ENCODE peak calls at places on chromosomes 6 and 20, in six cellular contexts. T is colonic mucosa, V is fibroblast of mammary gland, R is endothelial cell, S is astrocyte, X is fibroblast of pulmonary artery. P is an unnamed sample.

GRCh38 chr6:93139408-93140081 is 279.8 kb downstream of the EPHA7 start:
- DNase-seq in T (no peak), S (no peak), V (no peak), X (no peak), R (no peak), P (no peak)

GRCh38 chr6:67210450-67210849 is 1424.6 kb upstream of the ADGRB3 start:
- DNase-seq in X (peak), R (no peak), T (no peak), S (peak), V (no peak), P (no peak)

GRCh38 chr6:157430834-157431233 is 49.8 kb downstream of the ZDHHC14 start:
- DNase-seq in X (no peak), R (no peak), V (no peak), S (no peak), T (no peak), P (no peak)

GRCh38 chr6:148868901-148869300 is 122.1 kb downstream of the UST start:
- DNase-seq in R (no peak), X (no peak), V (no peak), S (peak), T (no peak), P (no peak)

GRCh38 chr6:155389130-155389529 is 66.5 kb downstream of the NOX3 start:
- DNase-seq in X (peak), R (no peak), V (peak), S (peak), T (no peak), P (peak)

GRCh38 chr20:60786686-60787217 is 465.3 kb upstream of the CDH4 start:
- DNase-seq in R (no peak), X (no peak), V (no peak), S (no peak), T (no peak), P (no peak)

GRCh38 chr6:112180095-112180820 is 74.1 kb downstream of the LAMA4 start:
- DNase-seq in V (peak), X (peak), S (peak), R (peak), T (peak), P (peak)

GRCh38 chr20:18805881-18806280 is 7.7 kb upstream of the SCP2D1 start:
- DNase-seq in V (peak), S (no peak), R (no peak), T (no peak), X (no peak), P (no peak)

GRCh38 chr20:3430376-3431069 is 23.1 kb upstream of the DNAAF9 start:
- DNase-seq in S (peak), R (no peak), T (no peak), V (no peak), X (no peak), P (no peak)

GRCh38 chr20:49179368-49180277 is 8.5 kb downstream of the STAU1 start:
- DNase-seq in X (no peak), R (no peak), S (no peak), T (no peak), V (peak), P (no peak)

GRCh38 chr6:23456396-23456795 is 669.6 kb upstream of the NRSN1 start:
- DNase-seq in T (no peak), X (no peak), S (no peak), R (no peak), V (peak), P (no peak)

GRCh38 chr6:28683945-28684538 is 158.4 kb downstream of the GPX5 start:
- DNase-seq in X (peak), T (peak), V (peak), R (peak), S (peak), P (peak)

GRCh38 chr6:3114377-3114776 is 4.1 kb upstream of the BPHL start:
- DNase-seq in X (no peak), S (no peak), T (no peak), V (no peak), R (no peak), P (no peak)

GRCh38 chr6:14772188-14772587 is 473.7 kb upstream of the JARID2 start:
- DNase-seq in X (no peak), V (no peak), T (no peak), S (no peak), R (no peak), P (no peak)

GRCh38 chr6:52390361-52390727 is 28.4 kb downstream of the PAQR8 start:
- DNase-seq in T (peak), X (peak), V (peak), R (no peak), S (peak), P (peak)

GRCh38 chr6:14105547-14105946 is 12.0 kb upstream of the CD83 start:
- DNase-seq in R (no peak), S (no peak), T (no peak), V (no peak), X (no peak), P (no peak)

GRCh38 chr6:108105584-108105983 is 31.0 kb upstream of the OSTM1 start:
- DNase-seq in V (no peak), S (peak), R (no peak), X (no peak), T (no peak), P (no peak)

GRCh38 chr6:77389402-77389801 is 73.9 kb downstream of the HTR1B start:
- DNase-seq in V (no peak), R (no peak), S (no peak), T (no peak), X (no peak), P (no peak)

GRCh38 chr6:158408552-158409130 is 96.4 kb downstream of the TULP4 start:
- DNase-seq in S (peak), R (peak), X (peak), T (no peak), V (peak), P (peak)

GRCh38 chr20:58268421-58268821 is 40.0 kb upstream of the ANKRD60 start:
- DNase-seq in R (no peak), T (peak), V (no peak), X (no peak), S (no peak), P (no peak)

GRCh38 chr6:30263734-30264133 is 50.5 kb upstream of the TRIM26 start:
- DNase-seq in T (no peak), S (peak), R (no peak), V (peak), X (peak), P (peak)

GRCh38 chr20:33668087-33668790 is 1.5 kb downstream of the ACTL10 start:
- DNase-seq in S (no peak), X (no peak), V (no peak), R (peak), T (peak), P (no peak)

GRCh38 chr6:3423439-3424184 is 33.2 kb downstream of the SLC22A23 start:
- DNase-seq in T (no peak), V (no peak), R (no peak), X (no peak), S (no peak), P (no peak)

GRCh38 chr20:37994512-37994911 is 38.7 kb downstream of the TTI1 start:
- DNase-seq in X (peak), T (no peak), V (peak), R (no peak), S (peak), P (no peak)

GRCh38 chr6:161922631-161923119 is 648.8 kb upstream of the AGPAT4 start:
- DNase-seq in V (peak), T (peak), S (peak), X (peak), R (peak), P (no peak)

GRCh38 chr20:36461600-36462439 is 79.5 kb upstream of the MYL9 start:
- DNase-seq in R (peak), T (peak), V (peak), S (no peak), X (peak), P (no peak)

GRCh38 chr20:53750827-53751393 is 157.3 kb upstream of the ZNF217 start:
- DNase-seq in R (no peak), X (peak), T (no peak), V (peak), S (peak), P (peak)

GRCh38 chr6:141203902-141204575 is 928.7 kb upstream of the GJE1 start:
- DNase-seq in T (no peak), X (peak), V (peak), S (peak), R (no peak), P (peak)

GRCh38 chr6:109093732-109094131 is 914 bp downstream of the SESN1 start:
- DNase-seq in T (no peak), R (no peak), V (peak), X (no peak), S (peak), P (no peak)

GRCh38 chr6:135606392-135606791 is 108.9 kb upstream of the AHI1 start:
- DNase-seq in T (no peak), X (no peak), S (no peak), V (no peak), R (no peak), P (no peak)

GRCh38 chr6:100099189-100100074 is 105.4 kb upstream of the MCHR2 start:
- DNase-seq in X (peak), V (peak), S (no peak), T (no peak), R (no peak), P (peak)

GRCh38 chr6:44969446-44970175 is 358.5 kb upstream of the RUNX2 start:
- DNase-seq in X (peak), R (no peak), V (peak), S (peak), T (no peak), P (no peak)

GRCh38 chr6:35723587-35723986 is 13.2 kb upstream of the ARMC12 start:
- DNase-seq in S (no peak), R (no peak), T (no peak), X (no peak), V (no peak), P (no peak)

GRCh38 chr6:160667854-160668481 is 3.9 kb upstream of the LPA start:
- DNase-seq in T (no peak), X (no peak), S (no peak), V (no peak), R (peak), P (no peak)

GRCh38 chr20:57372581-57373350 is 18.4 kb upstream of the RBM38 start:
- DNase-seq in T (no peak), S (no peak), X (no peak), R (no peak), V (no peak), P (no peak)

GRCh38 chr20:40393680-40394079 is 295.4 kb downstream of the MAFB start:
- DNase-seq in V (no peak), X (no peak), T (no peak), R (no peak), S (no peak), P (no peak)
- TF ChIP-seq CTCF in V (no peak), X (no peak), T (no peak), R (no peak), S (no peak), P (no peak)

DNA sequence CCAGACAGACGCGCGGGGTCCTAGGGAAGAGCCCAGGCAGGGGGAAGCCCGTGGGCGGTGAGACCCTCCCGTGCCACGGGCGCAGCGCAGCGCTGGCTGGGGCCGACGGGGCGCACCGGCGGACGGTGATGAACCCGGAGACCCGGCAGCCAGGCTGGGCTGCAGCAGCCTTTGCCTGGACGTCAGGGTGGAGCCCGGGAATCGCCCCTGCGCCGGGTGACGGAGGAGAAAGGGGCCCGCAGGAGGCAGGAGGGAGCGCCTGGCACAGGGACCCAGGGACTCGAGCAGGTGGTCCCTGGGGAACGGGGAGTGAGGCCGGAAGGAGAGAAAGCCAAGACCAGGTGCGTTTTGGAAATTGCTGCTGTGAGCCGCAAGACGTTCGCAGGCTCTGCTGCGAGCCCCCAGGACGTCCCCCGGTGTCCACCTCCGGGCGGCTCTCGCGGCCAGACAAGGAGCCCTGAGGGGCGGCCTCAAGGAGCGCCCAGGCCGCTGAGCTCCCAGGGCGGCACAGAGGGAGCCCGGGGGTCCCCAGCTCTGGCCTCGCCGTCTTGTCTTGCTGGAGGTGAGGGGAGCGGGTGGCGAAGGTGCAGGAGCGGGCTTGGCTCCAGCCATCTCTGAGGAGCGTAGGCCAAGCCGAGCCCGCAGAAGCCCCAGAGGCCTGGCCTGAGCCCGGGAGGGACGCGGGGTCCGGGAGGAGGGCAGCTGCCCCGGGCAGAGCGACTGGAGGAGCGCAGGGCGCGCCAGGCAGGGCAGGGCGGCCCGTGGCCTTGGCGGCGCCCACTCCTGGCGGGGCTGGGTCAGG is 191.2 kb upstream of the PDE10A start:
- DNase-seq in R (peak), X (no peak), T (no peak), S (no peak), V (no peak), P (no peak)
- TF ChIP-seq CTCF in R (no peak), X (no peak), T (no peak), S (no peak), V (no peak), P (no peak)

GRCh38 chr6:10347561-10348327 is 67.1 kb downstream of the TFAP2A start:
- DNase-seq in T (no peak), R (no peak), V (no peak), X (no peak), S (peak), P (peak)

GRCh38 chr6:10341605-10342004 is 73.3 kb downstream of the TFAP2A start:
- DNase-seq in T (no peak), V (no peak), X (no peak), S (no peak), R (no peak), P (no peak)

GRCh38 chr6:10338151-10338550 is 76.7 kb downstream of the TFAP2A start:
- DNase-seq in X (no peak), S (peak), T (no peak), R (no peak), V (no peak), P (no peak)

DNA sequence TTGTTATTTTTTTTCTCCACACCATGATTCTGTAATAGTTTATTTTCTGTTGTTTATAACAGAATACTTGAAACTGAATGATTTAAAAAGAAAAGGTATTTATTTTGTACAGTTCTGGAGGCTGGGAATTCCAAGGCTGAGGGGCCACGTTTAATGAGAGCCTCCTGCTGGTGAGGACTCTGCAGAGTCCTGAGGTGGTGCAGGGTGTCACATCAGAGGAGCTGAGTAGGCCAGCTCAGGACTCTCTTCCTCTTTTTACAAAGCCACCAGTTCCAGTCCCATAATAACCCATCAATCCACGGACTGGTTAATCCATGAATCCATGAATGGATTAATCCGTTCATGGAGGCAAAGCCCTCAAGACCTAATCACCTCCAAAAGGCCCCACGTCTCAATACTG is 71.6 kb downstream of the TFAP2A start:
- DNase-seq in S (no peak), X (no peak), R (no peak), V (no peak), T (no peak), P (no peak)
- TF ChIP-seq CTCF in S (no peak), X (no peak), R (no peak), V (no peak), T (no peak), P (peak)

DNA sequence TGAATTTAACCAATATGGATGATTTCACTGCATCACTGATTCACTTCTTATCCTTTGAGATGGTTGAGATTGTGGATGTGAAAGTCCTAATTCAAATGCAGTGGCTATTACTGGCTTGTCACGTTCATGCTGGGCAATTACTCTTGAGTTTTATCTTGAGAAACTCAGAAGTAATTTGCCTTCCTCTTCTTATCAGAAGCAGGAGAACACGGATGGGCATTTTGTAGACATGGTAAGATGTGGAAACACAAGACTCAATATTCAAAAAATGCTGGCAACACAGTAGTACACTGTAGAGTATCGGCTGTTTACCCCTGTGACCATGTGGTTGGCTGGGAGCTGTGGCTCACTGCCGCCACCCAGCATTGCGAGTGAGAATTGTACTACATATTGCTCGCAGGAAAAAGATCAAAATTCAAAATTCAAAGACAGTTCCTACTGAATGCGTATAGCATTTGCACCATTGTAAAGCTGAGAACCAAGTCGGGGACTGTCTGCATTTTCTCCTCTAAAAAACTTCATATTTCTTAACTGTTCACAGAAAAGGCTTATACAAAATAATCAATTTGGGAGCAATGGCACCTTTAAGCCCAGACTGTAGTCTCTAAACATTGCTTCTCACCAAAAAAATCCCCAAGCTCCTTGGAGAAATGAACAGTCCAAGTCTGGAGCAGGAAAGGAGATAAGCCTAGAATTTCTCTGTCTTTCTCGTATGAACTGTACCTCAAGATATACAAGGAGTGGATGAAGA is 61.9 kb upstream of the ELOVL5 start:
- DNase-seq in S (no peak), T (peak), V (peak), X (peak), R (peak), P (peak)
- TF ChIP-seq CTCF in S (peak), T (peak), V (peak), X (peak), R (no peak), P (peak)

DNA sequence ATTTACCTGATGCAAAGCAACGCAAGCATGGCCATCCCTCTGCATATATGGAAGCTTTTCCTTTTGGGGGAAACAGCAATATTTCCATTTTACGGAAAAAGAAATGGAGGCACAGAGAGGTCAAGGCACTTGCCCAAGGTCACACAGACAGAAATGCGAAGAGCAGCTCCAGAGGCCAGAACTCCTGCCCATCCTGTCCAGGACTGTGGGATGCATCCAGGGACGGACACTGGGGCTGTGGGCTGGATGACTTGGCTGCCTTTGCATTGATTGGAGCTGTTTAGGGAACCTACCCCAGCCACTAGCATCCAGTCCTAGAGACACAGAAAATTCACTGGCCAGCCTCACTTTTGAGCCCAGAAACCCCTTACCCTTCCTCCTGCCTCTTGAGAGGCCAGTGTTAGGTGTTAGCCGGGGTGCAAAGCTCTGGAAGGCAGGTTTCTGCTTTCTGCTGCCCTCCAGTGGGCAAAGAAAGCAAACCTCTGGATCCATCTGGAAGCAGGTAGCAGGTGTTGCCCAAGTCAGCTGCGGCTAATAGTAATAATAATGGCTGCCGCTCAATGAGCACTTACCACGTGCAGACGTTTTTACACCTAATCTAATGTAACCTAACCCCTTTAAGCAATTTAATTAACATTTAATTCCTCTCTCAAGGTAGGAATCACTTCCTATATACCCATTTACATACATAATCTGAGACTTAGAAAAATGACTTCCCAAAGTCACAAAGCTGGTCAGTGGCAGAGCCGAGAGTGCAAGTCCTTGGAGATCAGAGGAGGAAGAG is 31.7 kb upstream of the CCN5 start:
- DNase-seq in R (peak), V (no peak), X (peak), T (peak), S (no peak), P (no peak)
- TF ChIP-seq CTCF in R (peak), V (peak), X (peak), T (peak), S (peak), P (peak)

GRCh38 chr6:130034815-130035146 is 16.4 kb downstream of the L3MBTL3 start:
- DNase-seq in R (no peak), X (no peak), V (no peak), T (no peak), S (no peak), P (no peak)

GRCh38 chr6:130035211-130035610 is 16.8 kb downstream of the L3MBTL3 start:
- DNase-seq in S (no peak), X (no peak), R (no peak), V (no peak), T (no peak), P (no peak)

GRCh38 chr6:130033999-130034814 is 15.8 kb downstream of the L3MBTL3 start:
- DNase-seq in X (peak), T (no peak), V (peak), S (peak), R (no peak), P (peak)

GRCh38 chr6:130041594-130041993 is 23.2 kb downstream of the L3MBTL3 start:
- DNase-seq in X (no peak), T (no peak), V (no peak), R (no peak), S (no peak), P (no peak)

DNA sequence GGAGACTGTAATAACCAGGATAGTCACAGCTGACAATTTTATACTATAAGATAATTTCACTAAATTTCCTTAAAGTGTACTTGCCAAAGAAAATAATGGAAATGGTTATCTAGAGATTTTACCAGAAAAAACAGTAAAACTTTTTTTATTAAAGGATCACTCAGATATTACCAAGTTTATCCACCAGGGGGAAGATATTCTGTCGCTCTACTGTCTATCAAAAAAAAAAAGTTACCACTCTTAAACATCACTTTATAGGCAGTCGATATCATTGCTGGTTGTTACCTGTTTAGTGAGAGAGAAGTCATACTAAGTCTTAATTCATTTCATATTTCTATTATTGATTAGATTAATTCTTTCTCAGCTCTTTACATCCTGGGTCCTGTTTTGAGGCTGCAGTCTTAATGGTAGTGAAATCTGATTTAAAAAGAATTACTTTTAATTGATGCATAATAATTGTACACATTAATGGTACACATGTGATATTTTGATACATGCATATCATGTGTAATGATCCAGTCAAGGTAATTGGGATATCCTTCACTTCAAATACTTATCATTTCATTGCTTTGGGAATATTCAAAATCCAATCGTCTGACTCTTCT is 18.9 kb downstream of the L3MBTL3 start:
- DNase-seq in X (peak), R (no peak), S (no peak), V (peak), T (no peak), P (no peak)
- TF ChIP-seq CTCF in X (peak), R (peak), S (peak), V (peak), T (peak), P (peak)

P was measured in HFFc6.